ENCODE peak calls at places on chromosomes 2 and 18, in five cellular contexts. One of them, this sample, is unnamed.

GRCh38 chr2:171319164-171319810 is 114.5 kb downstream of the METTL8 start:
- DNase-seq in WTC11: no peak
- DNase-seq in amniotic stem cell: no peak
- DNase-seq in T-helper 1 cell: peak; percentile 17
- DNase-seq in iPS DF 6.9: peak; percentile 47
- DNase-seq in this sample: peak; percentile 23

GRCh38 chr18:6624271-6624670 is 105.2 kb upstream of the ARHGAP28 start:
- DNase-seq in WTC11: no peak
- DNase-seq in T-helper 1 cell: no peak
- DNase-seq in amniotic stem cell: no peak
- DNase-seq in iPS DF 6.9: no peak
- DNase-seq in this sample: no peak

GRCh38 chr2:10256525-10257031 is 46.1 kb upstream of the HPCAL1 start:
- DNase-seq in iPS DF 6.9: no peak
- DNase-seq in T-helper 1 cell: no peak
- DNase-seq in amniotic stem cell: no peak
- DNase-seq in WTC11: peak; percentile 8
- DNase-seq in this sample: no peak

GRCh38 chr2:122191331-122191730 is 435.9 kb downstream of the TSN start:
- DNase-seq in T-helper 1 cell: no peak
- DNase-seq in iPS DF 6.9: peak; percentile 52
- DNase-seq in WTC11: peak; percentile 73
- DNase-seq in amniotic stem cell: no peak
- DNase-seq in this sample: no peak

GRCh38 chr2:199092419-199092818 is 365.3 kb downstream of the SATB2 start:
- DNase-seq in T-helper 1 cell: no peak
- DNase-seq in amniotic stem cell: no peak
- DNase-seq in iPS DF 6.9: no peak
- DNase-seq in WTC11: no peak
- DNase-seq in this sample: no peak

GRCh38 chr18:32389868-32390267 is 80.8 kb downstream of the GAREM1 start:
- DNase-seq in WTC11: no peak
- DNase-seq in amniotic stem cell: no peak
- DNase-seq in T-helper 1 cell: no peak
- DNase-seq in iPS DF 6.9: no peak
- DNase-seq in this sample: no peak

GRCh38 chr2:15082105-15083058 is 449.9 kb downstream of the LRATD1 start:
- DNase-seq in iPS DF 6.9: no peak
- DNase-seq in WTC11: no peak
- DNase-seq in T-helper 1 cell: no peak
- DNase-seq in amniotic stem cell: no peak
- DNase-seq in this sample: no peak

GRCh38 chr2:136932700-136933099 is 167.4 kb downstream of the THSD7B start:
- DNase-seq in amniotic stem cell: no peak
- DNase-seq in iPS DF 6.9: no peak
- DNase-seq in T-helper 1 cell: no peak
- DNase-seq in WTC11: peak; percentile 49
- DNase-seq in this sample: no peak

GRCh38 chr2:196213252-196213651 is 41.9 kb upstream of the STK17B start:
- DNase-seq in iPS DF 6.9: no peak
- DNase-seq in T-helper 1 cell: no peak
- DNase-seq in WTC11: no peak
- DNase-seq in amniotic stem cell: no peak
- DNase-seq in this sample: no peak

This sample was measured in T-cell.